ENCODE peak calls at places on chromosomes 3 and 15, in five cellular contexts. One of them, this sample, is unnamed.

GRCh38 chr3:25940935-25941334 is 151.0 kb downstream of the OXSM start:
- DNase-seq in pons: no peak
- DNase-seq in mammary epithelial cell: no peak
- DNase-seq in activated naive CD4-positive, alpha-beta T cell treated with anti-CD3 and anti-CD28 coated beads, Interleukin-2, amount 10 ng/mL, durations not matched to agents 7 days and 5 days: no peak
- DNase-seq in CD4-positive, alpha-beta T cell: no peak
- DNase-seq in this sample: no peak

GRCh38 chr3:71052725-71053124 is 530.8 kb downstream of the FOXP1 start:
- DNase-seq in pons: no peak
- DNase-seq in mammary epithelial cell: no peak
- DNase-seq in activated naive CD4-positive, alpha-beta T cell treated with anti-CD3 and anti-CD28 coated beads, Interleukin-2, amount 10 ng/mL, durations not matched to agents 7 days and 5 days: no peak
- DNase-seq in CD4-positive, alpha-beta T cell: no peak
- DNase-seq in this sample: no peak

GRCh38 chr3:66082679-66083078 is 44.0 kb upstream of the MAGI1 start:
- DNase-seq in pons: no peak
- DNase-seq in mammary epithelial cell: no peak
- DNase-seq in activated naive CD4-positive, alpha-beta T cell treated with anti-CD3 and anti-CD28 coated beads, Interleukin-2, amount 10 ng/mL, durations not matched to agents 7 days and 5 days: no peak
- DNase-seq in CD4-positive, alpha-beta T cell: no peak
- DNase-seq in this sample: no peak

GRCh38 chr3:178684881-178685590 is 148.8 kb downstream of the KCNMB2 start:
- DNase-seq in pons: no peak
- DNase-seq in mammary epithelial cell: no peak
- DNase-seq in activated naive CD4-positive, alpha-beta T cell treated with anti-CD3 and anti-CD28 coated beads, Interleukin-2, amount 10 ng/mL, durations not matched to agents 7 days and 5 days: peak; percentile 25
- DNase-seq in CD4-positive, alpha-beta T cell: no peak
- DNase-seq in this sample: no peak

GRCh38 chr3:52495096-52495495 is at the start of gene STAB1:
- DNase-seq in pons: no peak
- DNase-seq in mammary epithelial cell: no peak
- DNase-seq in activated naive CD4-positive, alpha-beta T cell treated with anti-CD3 and anti-CD28 coated beads, Interleukin-2, amount 10 ng/mL, durations not matched to agents 7 days and 5 days: no peak
- DNase-seq in CD4-positive, alpha-beta T cell: no peak
- DNase-seq in this sample: no peak

GRCh38 chr3:9008550-9009255 is 45.4 kb upstream of the RAD18 start:
- DNase-seq in pons: no peak
- DNase-seq in mammary epithelial cell: peak; percentile 1
- DNase-seq in activated naive CD4-positive, alpha-beta T cell treated with anti-CD3 and anti-CD28 coated beads, Interleukin-2, amount 10 ng/mL, durations not matched to agents 7 days and 5 days: no peak
- DNase-seq in CD4-positive, alpha-beta T cell: no peak
- DNase-seq in this sample: no peak

GRCh38 chr3:164460851-164461250 is 617.4 kb downstream of the SI start:
- DNase-seq in pons: no peak
- DNase-seq in mammary epithelial cell: no peak
- DNase-seq in activated naive CD4-positive, alpha-beta T cell treated with anti-CD3 and anti-CD28 coated beads, Interleukin-2, amount 10 ng/mL, durations not matched to agents 7 days and 5 days: no peak
- DNase-seq in CD4-positive, alpha-beta T cell: no peak
- DNase-seq in this sample: no peak

GRCh38 chr3:188788621-188789081 is 383.1 kb upstream of the TPRG1 start:
- DNase-seq in pons: no peak
- DNase-seq in mammary epithelial cell: peak; percentile 90
- DNase-seq in activated naive CD4-positive, alpha-beta T cell treated with anti-CD3 and anti-CD28 coated beads, Interleukin-2, amount 10 ng/mL, durations not matched to agents 7 days and 5 days: peak; percentile 75
- DNase-seq in CD4-positive, alpha-beta T cell: peak; percentile 38
- DNase-seq in this sample: no peak

GRCh38 chr3:69364354-69364753 is 21.5 kb downstream of the FRMD4B start:
- DNase-seq in pons: no peak
- DNase-seq in mammary epithelial cell: peak; percentile 91
- DNase-seq in activated naive CD4-positive, alpha-beta T cell treated with anti-CD3 and anti-CD28 coated beads, Interleukin-2, amount 10 ng/mL, durations not matched to agents 7 days and 5 days: no peak
- DNase-seq in CD4-positive, alpha-beta T cell: no peak
- DNase-seq in this sample: peak; percentile 69

GRCh38 chr3:9778518-9779129 is 8.9 kb upstream of the CAMK1 start:
- DNase-seq in pons: no peak
- DNase-seq in mammary epithelial cell: no peak
- DNase-seq in activated naive CD4-positive, alpha-beta T cell treated with anti-CD3 and anti-CD28 coated beads, Interleukin-2, amount 10 ng/mL, durations not matched to agents 7 days and 5 days: no peak
- DNase-seq in CD4-positive, alpha-beta T cell: no peak
- DNase-seq in this sample: no peak

GRCh38 chr15:88204584-88204983 is 52.0 kb downstream of the NTRK3 start:
- DNase-seq in pons: no peak
- DNase-seq in mammary epithelial cell: peak; percentile 3
- DNase-seq in activated naive CD4-positive, alpha-beta T cell treated with anti-CD3 and anti-CD28 coated beads, Interleukin-2, amount 10 ng/mL, durations not matched to agents 7 days and 5 days: no peak
- DNase-seq in CD4-positive, alpha-beta T cell: no peak
- DNase-seq in this sample: no peak

GRCh38 chr3:136109499-136109898 is 86.6 kb downstream of the MSL2 start:
- DNase-seq in pons: no peak
- DNase-seq in mammary epithelial cell: no peak
- DNase-seq in activated naive CD4-positive, alpha-beta T cell treated with anti-CD3 and anti-CD28 coated beads, Interleukin-2, amount 10 ng/mL, durations not matched to agents 7 days and 5 days: no peak
- DNase-seq in CD4-positive, alpha-beta T cell: no peak
- DNase-seq in this sample: no peak

GRCh38 chr3:32836601-32837000 is 18.8 kb downstream of the TRIM71 start:
- DNase-seq in pons: no peak
- DNase-seq in mammary epithelial cell: no peak
- DNase-seq in activated naive CD4-positive, alpha-beta T cell treated with anti-CD3 and anti-CD28 coated beads, Interleukin-2, amount 10 ng/mL, durations not matched to agents 7 days and 5 days: no peak
- DNase-seq in CD4-positive, alpha-beta T cell: no peak
- DNase-seq in this sample: no peak

GRCh38 chr3:128727485-128727884 is 1.5 kb downstream of the RAB7A start:
- DNase-seq in pons: peak; percentile 41
- DNase-seq in mammary epithelial cell: no peak
- DNase-seq in activated naive CD4-positive, alpha-beta T cell treated with anti-CD3 and anti-CD28 coated beads, Interleukin-2, amount 10 ng/mL, durations not matched to agents 7 days and 5 days: no peak
- DNase-seq in CD4-positive, alpha-beta T cell: no peak
- DNase-seq in this sample: no peak

GRCh38 chr3:42042747-42043115 is 48.4 kb upstream of the TRAK1 start:
- DNase-seq in pons: no peak
- DNase-seq in mammary epithelial cell: no peak
- DNase-seq in activated naive CD4-positive, alpha-beta T cell treated with anti-CD3 and anti-CD28 coated beads, Interleukin-2, amount 10 ng/mL, durations not matched to agents 7 days and 5 days: no peak
- DNase-seq in CD4-positive, alpha-beta T cell: no peak
- DNase-seq in this sample: no peak

GRCh38 chr15:80478075-80478474 is 73.9 kb downstream of the ARNT2 start:
- DNase-seq in pons: no peak
- DNase-seq in mammary epithelial cell: no peak
- DNase-seq in activated naive CD4-positive, alpha-beta T cell treated with anti-CD3 and anti-CD28 coated beads, Interleukin-2, amount 10 ng/mL, durations not matched to agents 7 days and 5 days: no peak
- DNase-seq in CD4-positive, alpha-beta T cell: no peak
- DNase-seq in this sample: no peak

GRCh38 chr3:4979401-4980228 is at the start of gene BHLHE40:
- DNase-seq in pons: peak; percentile 37
- DNase-seq in mammary epithelial cell: no peak
- DNase-seq in activated naive CD4-positive, alpha-beta T cell treated with anti-CD3 and anti-CD28 coated beads, Interleukin-2, amount 10 ng/mL, durations not matched to agents 7 days and 5 days: no peak
- DNase-seq in CD4-positive, alpha-beta T cell: no peak
- DNase-seq in this sample: no peak

GRCh38 chr3:172591876-172592771 is 68.9 kb upstream of the TNFSF10 start:
- DNase-seq in pons: no peak
- DNase-seq in mammary epithelial cell: no peak
- DNase-seq in activated naive CD4-positive, alpha-beta T cell treated with anti-CD3 and anti-CD28 coated beads, Interleukin-2, amount 10 ng/mL, durations not matched to agents 7 days and 5 days: peak; percentile 84
- DNase-seq in CD4-positive, alpha-beta T cell: peak; percentile 62
- DNase-seq in this sample: no peak

GRCh38 chr15:101277943-101278564 is 769 bp upstream of the SELENOS start:
- DNase-seq in pons: no peak
- DNase-seq in mammary epithelial cell: no peak
- DNase-seq in activated naive CD4-positive, alpha-beta T cell treated with anti-CD3 and anti-CD28 coated beads, Interleukin-2, amount 10 ng/mL, durations not matched to agents 7 days and 5 days: no peak
- DNase-seq in CD4-positive, alpha-beta T cell: no peak
- DNase-seq in this sample: no peak

GRCh38 chr3:96776818-96777217 is 37.6 kb upstream of the EPHA6 start:
- DNase-seq in pons: no peak
- DNase-seq in mammary epithelial cell: no peak
- DNase-seq in activated naive CD4-positive, alpha-beta T cell treated with anti-CD3 and anti-CD28 coated beads, Interleukin-2, amount 10 ng/mL, durations not matched to agents 7 days and 5 days: no peak
- DNase-seq in CD4-positive, alpha-beta T cell: no peak
- DNase-seq in this sample: no peak

This sample was measured in epithelial cell of prostate.